ENCODE peak calls at places on chromosome 19, in ten cellular contexts. R, Q, U, J, O, D, L, H, K and T are unnamed samples.

GRCh38 chr19:38544569-38545315 is 73.0 kb downstream of the MAP4K1 start:
- DNase-seq in R (no peak), Q (no peak), U (no peak), J (no peak), O (peak), D (no peak), L (no peak), H (peak), K (peak), T (peak)

GRCh38 chr19:48491793-48492123 is 19.9 kb downstream of the LMTK3 start:
- DNase-seq in R (no peak), Q (no peak), U (no peak), J (no peak), O (no peak), D (no peak), L (peak), H (no peak), K (no peak), T (peak)

GRCh38 chr19:30356951-30357579 is 15.1 kb upstream of the ZNF536 start:
- DNase-seq in R (no peak), Q (no peak), U (no peak), J (no peak), O (no peak), D (no peak), L (no peak), H (no peak), K (no peak), T (no peak)

GRCh38 chr19:12664406-12665280 is 1.9 kb downstream of the MAN2B1 start:
- DNase-seq in R (no peak), Q (no peak), U (no peak), J (no peak), O (no peak), D (peak), L (peak), H (peak), K (no peak), T (peak)

GRCh38 chr19:32606289-32606688 is 25.3 kb downstream of the PDCD5 start:
- DNase-seq in R (no peak), Q (no peak), U (no peak), J (no peak), O (no peak), D (no peak), L (peak), H (no peak), K (no peak), T (peak)

GRCh38 chr19:1941146-1942077 is at the start of gene CSNK1G2:
- DNase-seq in R (no peak), Q (no peak), U (no peak), J (no peak), O (peak), D (peak), L (no peak), H (no peak), K (no peak), T (no peak)

GRCh38 chr19:11887247-11887617 is 350 bp upstream of the ZNF69 start:
- DNase-seq in R (no peak), Q (no peak), U (no peak), J (no peak), O (no peak), D (no peak), L (peak), H (no peak), K (no peak), T (no peak)

GRCh38 chr19:7575426-7576040 is 20.1 kb upstream of the CAMSAP3 start:
- DNase-seq in R (no peak), Q (no peak), U (peak), J (no peak), O (peak), D (peak), L (no peak), H (peak), K (no peak), T (peak)

GRCh38 chr19:21126078-21126477 is 15.8 kb upstream of the ZNF431 start:
- DNase-seq in R (no peak), Q (no peak), U (no peak), J (no peak), O (no peak), D (no peak), L (no peak), H (no peak), K (no peak), T (no peak)

GRCh38 chr19:47573076-47574026 is at the start of gene ZNF541:
- DNase-seq in R (no peak), Q (peak), U (peak), J (peak), O (no peak), D (peak), L (no peak), H (no peak), K (no peak), T (peak)